ENCODE peak calls at places on chromosomes 3 and 15, in five cellular contexts. Y, X, E, J and W are unnamed samples.
A peak's percentile ranks its signal among the peaks of the same experiment; 100 is the strongest.

GRCh38 chr3:129604942-129605592 is 1.4 kb downstream of the PLXND1 start:
- DNase-seq in Y (no peak), X (no peak), E (no peak), J (no peak), W (no peak)

GRCh38 chr15:40695469-40695910 is 516 bp downstream of the RAD51 start:
- DNase-seq in Y (no peak), X (no peak), E (peak; percentile 28), J (peak; percentile 33), W (no peak)

GRCh38 chr15:101172421-101173097 is 79.3 kb downstream of the CHSY1 start:
- DNase-seq in Y (no peak), X (no peak), E (no peak), J (peak; percentile 91), W (no peak)

GRCh38 chr3:18743761-18744160 is 318.6 kb upstream of the SATB1 start:
- DNase-seq in Y (no peak), X (no peak), E (peak; percentile 48), J (no peak), W (no peak)

GRCh38 chr3:63193647-63194046 is 84.5 kb upstream of the SYNPR start:
- DNase-seq in Y (peak; percentile 11), X (no peak), E (no peak), J (peak; percentile 30), W (no peak)

GRCh38 chr3:23459437-23459836 is 256.3 kb downstream of the UBE2E2 start:
- DNase-seq in Y (no peak), X (no peak), E (no peak), J (no peak), W (no peak)

GRCh38 chr3:74532446-74532845 is 82.0 kb downstream of the CNTN3 start:
- DNase-seq in Y (peak; percentile 88), X (no peak), E (no peak), J (no peak), W (no peak)

GRCh38 chr15:64132217-64132616 is 19.3 kb upstream of the SNX22 start:
- DNase-seq in Y (no peak), X (no peak), E (no peak), J (no peak), W (no peak)

GRCh38 chr15:65888998-65889397 is 19.7 kb downstream of the RAB11A start:
- DNase-seq in Y (no peak), X (no peak), E (peak; percentile 45), J (no peak), W (no peak)

GRCh38 chr3:197809356-197810020 is 18.4 kb downstream of the LRCH3 start:
- DNase-seq in Y (peak; percentile 79), X (no peak), E (no peak), J (no peak), W (no peak)

GRCh38 chr15:52143862-52144261 is 31.3 kb upstream of the BCL2L10 start:
- DNase-seq in Y (peak; percentile 99), X (no peak), E (no peak), J (peak; percentile 94), W (no peak)

GRCh38 chr15:62849316-62850129 is 193.0 kb upstream of the TPM1 start:
- DNase-seq in Y (no peak), X (no peak), E (no peak), J (no peak), W (no peak)

GRCh38 chr3:170220871-170221270 is 1.4 kb upstream of the PRKCI start:
- DNase-seq in Y (peak; percentile 74), X (no peak), E (peak; percentile 12), J (no peak), W (no peak)

GRCh38 chr3:171688593-171688992 is 121.7 kb downstream of the PLD1 start:
- DNase-seq in Y (no peak), X (no peak), E (no peak), J (no peak), W (no peak)

GRCh38 chr3:137084579-137084978 is 126.8 kb downstream of the IL20RB start:
- DNase-seq in Y (no peak), X (no peak), E (no peak), J (no peak), W (no peak)

GRCh38 chr3:39150170-39150802 is 3.1 kb downstream of the CSRNP1 start:
- DNase-seq in Y (no peak), X (no peak), E (no peak), J (no peak), W (no peak)

GRCh38 chr3:71225285-71225684 is 358.2 kb downstream of the FOXP1 start:
- DNase-seq in Y (no peak), X (no peak), E (no peak), J (no peak), W (no peak)

GRCh38 chr3:157199841-157200240 is 39.9 kb upstream of the CCNL1 start:
- DNase-seq in Y (no peak), X (no peak), E (no peak), J (no peak), W (no peak)

GRCh38 chr3:11240496-11240895 is 31.7 kb upstream of the ATG7 start:
- DNase-seq in Y (no peak), X (no peak), E (peak; percentile 23), J (no peak), W (peak; percentile 15)

GRCh38 chr15:65101418-65101890 is 13.5 kb downstream of the UBAP1L start:
- DNase-seq in Y (peak; percentile 42), X (peak; percentile 21), E (peak; percentile 76), J (peak; percentile 80), W (peak; percentile 12)

GRCh38 chr3:4279706-4280105 is 23.5 kb upstream of the SETMAR start:
- DNase-seq in Y (no peak), X (no peak), E (no peak), J (no peak), W (no peak)

GRCh38 chr15:28167042-28167441 is 67.9 kb upstream of the OCA2 start:
- DNase-seq in Y (no peak), X (no peak), E (no peak), J (no peak), W (no peak)

GRCh38 chr3:160999268-160999667 is 105.9 kb downstream of the B3GALNT1 start:
- DNase-seq in Y (no peak), X (no peak), E (no peak), J (no peak), W (no peak)

GRCh38 chr3:151931171-151931570 is 57.7 kb downstream of the SUCNR1 start:
- DNase-seq in Y (no peak), X (no peak), E (no peak), J (no peak), W (no peak)

GRCh38 chr3:79297242-79297641 is 470.6 kb downstream of the ROBO1 start:
- DNase-seq in Y (peak; percentile 86), X (no peak), E (no peak), J (peak; percentile 7), W (no peak)

GRCh38 chr3:126161309-126161708 is 19.1 kb downstream of the ALDH1L1 start:
- DNase-seq in Y (no peak), X (no peak), E (no peak), J (no peak), W (no peak)

GRCh38 chr3:50390523-50391177 is 31.3 kb upstream of the TMEM115 start:
- DNase-seq in Y (no peak), X (no peak), E (no peak), J (no peak), W (no peak)

GRCh38 chr3:185029071-185029470 is 123.8 kb downstream of the C3orf70 start:
- DNase-seq in Y (no peak), X (no peak), E (no peak), J (no peak), W (no peak)

GRCh38 chr3:73467211-73467610 is 157.5 kb downstream of the PDZRN3 start:
- DNase-seq in Y (no peak), X (no peak), E (no peak), J (no peak), W (no peak)

GRCh38 chr3:154022603-154023002 is 98.6 kb upstream of the ARHGEF26 start:
- DNase-seq in Y (no peak), X (no peak), E (no peak), J (no peak), W (no peak)